ENCODE peak calls at places on chromosomes 13 and 19, in ten cellular contexts. K is HCT116; M is KBM-7; N is ELF-1; E is stimulated activated CD4-positive, alpha-beta T cell treated with anti-CD3 and anti-CD28 coated beads, Interleukin-1b, Interleukin-23, amount 100 ng/mL, for 4 hours; R is GM04504; S is caudate nucleus; Y is Daoy; O is NCI-H748 treated with DMSO at 0.1 percent for 48 hours; H is HL-60. P is an unnamed sample.

GRCh38 chr19:51354103-51354741 is 12.0 kb downstream of the ETFB start:
- DNase-seq in K (no peak), M (no peak), N (peak), E (no peak), R (no peak), S (no peak), Y (no peak), O (no peak), H (no peak), P (no peak)

GRCh38 chr13:60028021-60028420 is 135.7 kb downstream of the DIAPH3 start:
- DNase-seq in K (no peak), M (peak), N (no peak), E (no peak), R (no peak), S (no peak), Y (no peak), O (no peak), H (peak), P (no peak)

GRCh38 chr19:55005684-55006488 is 32.2 kb downstream of the GP6 start:
- DNase-seq in K (peak), M (peak), N (peak), E (no peak), R (no peak), S (no peak), Y (peak), O (peak), H (peak), P (peak)

GRCh38 chr19:35332817-35333216 is 3.8 kb downstream of the CD22 start:
- DNase-seq in K (no peak), M (no peak), N (no peak), E (peak), R (no peak), S (no peak), Y (peak), O (no peak), H (no peak), P (no peak)

GRCh38 chr13:39134574-39134973 is 96.3 kb downstream of the NHLRC3 start:
- DNase-seq in K (no peak), M (no peak), N (no peak), E (no peak), R (no peak), S (no peak), Y (no peak), O (no peak), H (no peak), P (no peak)

GRCh38 chr19:56864443-56865125 is 24.1 kb upstream of the PEG3 start:
- DNase-seq in K (no peak), M (no peak), N (no peak), E (no peak), R (no peak), S (no peak), Y (peak), O (no peak), H (no peak), P (no peak)

GRCh38 chr13:30848332-30849027 is 57.6 kb upstream of the MEDAG start:
- DNase-seq in K (no peak), M (no peak), N (no peak), E (no peak), R (no peak), S (no peak), Y (no peak), O (no peak), H (no peak), P (no peak)

GRCh38 chr13:73779881-73780280 is 354.3 kb downstream of the KLF12 start:
- DNase-seq in K (no peak), M (no peak), N (no peak), E (no peak), R (no peak), S (no peak), Y (no peak), O (no peak), H (no peak), P (no peak)

GRCh38 chr13:21478881-21479808 is 20.0 kb upstream of the ZDHHC20 start:
- DNase-seq in K (peak), M (peak), N (peak), E (no peak), R (peak), S (no peak), Y (peak), O (peak), H (peak), P (peak)

GRCh38 chr13:86608739-86609138 is 809.5 kb upstream of the SLITRK6 start:
- DNase-seq in K (no peak), M (peak), N (no peak), E (no peak), R (no peak), S (no peak), Y (no peak), O (no peak), H (no peak), P (no peak)

GRCh38 chr13:29684441-29684840 is 89.0 kb upstream of the SLC7A1 start:
- DNase-seq in K (no peak), M (no peak), N (no peak), E (no peak), R (peak), S (peak), Y (peak), O (no peak), H (no peak), P (no peak)

GRCh38 chr19:50569023-50569697 is 925 bp upstream of the LRRC4B start:
- DNase-seq in K (no peak), M (no peak), N (no peak), E (no peak), R (no peak), S (no peak), Y (no peak), O (no peak), H (no peak), P (no peak)

GRCh38 chr19:57830071-57830602 is at the start of gene ZNF587B:
- DNase-seq in K (peak), M (no peak), N (peak), E (peak), R (no peak), S (peak), Y (peak), O (no peak), H (no peak), P (peak)

GRCh38 chr19:38663957-38664502 is 16.6 kb downstream of the ACTN4 start:
- DNase-seq in K (no peak), M (no peak), N (no peak), E (no peak), R (no peak), S (peak), Y (no peak), O (no peak), H (peak), P (no peak)

GRCh38 chr13:24012648-24013047 is 115.3 kb upstream of the C1QTNF9B start:
- DNase-seq in K (no peak), M (no peak), N (no peak), E (no peak), R (no peak), S (no peak), Y (no peak), O (no peak), H (no peak), P (no peak)

GRCh38 chr19:1017115-1017905 is 3.6 kb downstream of the TMEM259 start:
- DNase-seq in K (no peak), M (no peak), N (no peak), E (no peak), R (no peak), S (no peak), Y (no peak), O (no peak), H (no peak), P (no peak)

GRCh38 chr13:32940601-32941000 is 75.6 kb upstream of the KL start:
- DNase-seq in K (no peak), M (peak), N (no peak), E (no peak), R (no peak), S (no peak), Y (peak), O (no peak), H (no peak), P (no peak)

GRCh38 chr19:18789883-18790565 is 1.1 kb downstream of the COMP start:
- DNase-seq in K (no peak), M (peak), N (no peak), E (peak), R (no peak), S (no peak), Y (peak), O (no peak), H (peak), P (no peak)

GRCh38 chr19:49895566-49896297 is 955 bp downstream of the IL4I1 start:
- DNase-seq in K (no peak), M (no peak), N (no peak), E (no peak), R (no peak), S (no peak), Y (peak), O (no peak), H (no peak), P (no peak)

GRCh38 chr19:19257836-19258588 is 15.1 kb downstream of the TM6SF2 start:
- DNase-seq in K (no peak), M (no peak), N (no peak), E (no peak), R (no peak), S (no peak), Y (no peak), O (no peak), H (no peak), P (no peak)

GRCh38 chr19:21568816-21569496 is 63.6 kb downstream of the ZNF429 start:
- DNase-seq in K (no peak), M (no peak), N (peak), E (peak), R (peak), S (peak), Y (peak), O (peak), H (no peak), P (peak)

P was measured in PC-9.